ENCODE peak calls at places on chromosome 22, in four cellular contexts. G, T, U and R are unnamed samples. For H3K27me3, the result is how much of the 10 kb centered on the place peaks cover.

GRCh38 chr22:24969588-24970301 is 17.2 kb downstream of the KIAA1671 start:
- DNase-seq in U (peak), G (no peak), T (no peak), R (no peak)

GRCh38 chr22:36397081-36397766 is 9.5 kb upstream of the MYH9 start:
- DNase-seq in T (no peak), U (no peak), G (peak), R (no peak)

GRCh38 chr22:23207786-23208325 is 27.5 kb downstream of the BCR start:
- DNase-seq in T (no peak), U (no peak), G (no peak), R (no peak)

GRCh38 chr22:23392420-23393121 is 187.5 kb downstream of the IGLL1 start:
- DNase-seq in U (no peak), G (no peak), T (no peak), R (no peak)

GRCh38 chr22:17578129-17578754 is 14.9 kb downstream of the SLC25A18 start:
- DNase-seq in U (peak), T (no peak), G (no peak), R (no peak)

GRCh38 chr22:27416553-27417427 is 384.8 kb downstream of the MN1 start:
- DNase-seq in U (no peak), G (no peak), T (no peak), R (peak)

GRCh38 chr22:30340911-30341685 is 14.4 kb upstream of the TBC1D10A start:
- DNase-seq in G (no peak), T (no peak), U (no peak), R (no peak)

GRCh38 chr22:50691521-50691920 is 18.9 kb downstream of the SHANK3 start:
- DNase-seq in T (no peak), U (peak), G (peak), R (no peak)

GRCh38 chr22:36252754-36253522 is at the start of gene APOL1:
- DNase-seq in T (no peak), G (no peak), U (peak), R (no peak)

GRCh38 chr22:50245214-50246072 is 620 bp upstream of the TUBGCP6 start:
- DNase-seq in U (no peak), T (no peak), G (no peak), R (no peak)

GRCh38 chr22:35231585-35232084 is 25.7 kb upstream of the HMGXB4 start:
- DNase-seq in T (peak), U (peak), G (peak), R (peak)

GRCh38 chr22:29348956-29349355 is 33.5 kb upstream of the RASL10A start:
- DNase-seq in T (no peak), U (no peak), G (no peak), R (no peak)

GRCh38 chr22:27726726-27727449 is 74.7 kb downstream of the MN1 start:
- DNase-seq in U (peak), G (no peak), T (no peak), R (peak)

GRCh38 chr22:36374603-36375024 is 13.2 kb downstream of the MYH9 start:
- DNase-seq in T (no peak), U (no peak), G (no peak), R (no peak)

GRCh38 chr22:19212302-19212870 is 33.9 kb upstream of the SLC25A1 start:
- DNase-seq in T (no peak), G (no peak), U (no peak), R (no peak)

GRCh38 chr22:19215360-19215759 is 36.8 kb upstream of the SLC25A1 start:
- DNase-seq in T (no peak), G (no peak), U (no peak), R (no peak)

GRCh38 chr22:19216579-19216978 is 38.0 kb upstream of the SLC25A1 start:
- DNase-seq in T (no peak), G (no peak), U (no peak), R (no peak)

GRCh38 chr22:19213001-19213400 is 34.5 kb upstream of the SLC25A1 start:
- DNase-seq in T (no peak), G (no peak), U (no peak), R (no peak)

DNA sequence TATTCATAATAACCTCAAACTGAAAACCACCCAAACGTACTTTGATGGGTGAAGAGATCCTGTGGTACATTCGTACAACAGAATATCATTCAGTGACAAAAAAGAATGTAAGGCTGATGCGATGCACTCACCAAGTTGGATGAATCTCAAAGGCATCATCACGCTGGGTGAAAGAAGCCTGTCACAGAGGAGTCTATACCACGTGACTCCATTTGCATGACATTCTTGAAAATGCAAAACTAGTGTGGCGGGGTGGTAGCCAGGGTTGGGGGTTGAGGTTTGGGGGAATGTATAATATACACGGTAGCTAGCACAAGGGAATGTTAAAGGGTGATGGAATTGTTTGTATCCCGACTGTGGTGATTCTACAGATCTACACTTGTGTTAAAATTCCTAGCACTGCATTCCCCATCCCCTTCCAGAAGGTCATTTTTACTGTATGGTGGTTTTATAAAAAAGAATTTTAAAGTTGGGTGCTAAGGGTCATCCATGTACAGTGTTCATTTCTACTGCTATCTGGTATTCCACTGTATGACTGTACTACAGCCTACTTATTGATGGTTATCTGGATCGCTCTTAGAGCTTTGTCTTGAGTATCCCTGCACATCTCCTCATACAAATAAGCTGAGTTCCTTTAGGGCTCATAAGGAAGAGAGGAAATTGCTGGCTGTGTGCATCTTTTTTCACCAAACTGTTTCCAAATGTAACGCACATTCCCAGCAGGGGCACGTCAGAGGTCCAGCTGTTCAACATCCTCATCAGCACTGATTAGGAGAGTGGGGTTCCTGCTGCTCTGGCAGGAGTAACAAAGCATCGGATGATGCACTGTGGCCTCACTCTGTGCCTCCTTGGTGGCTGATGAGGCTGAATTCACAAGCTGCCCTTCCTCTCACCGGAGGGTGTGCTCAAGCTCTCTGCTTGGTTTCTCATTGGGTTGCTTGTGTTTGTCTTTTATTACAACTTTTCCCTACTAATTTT is 35.2 kb upstream of the SLC25A1 start:
- DNase-seq in T (no peak), U (no peak), G (no peak), R (peak)
- H3K27me3 ChIP-seq in T (under half), U (under half), G (under half), R (under half)

GRCh38 chr22:44587004-44587793 is 89.2 kb upstream of the RTL6 start:
- DNase-seq in G (peak), U (no peak), T (no peak), R (no peak)
- H3K27me3 ChIP-seq in G (under half), U (under half), T (under half), R (under half)

GRCh38 chr22:37401861-37402506 is 25.3 kb downstream of the ELFN2 start:
- DNase-seq in U (no peak), T (no peak), G (no peak), R (no peak)
- H3K27me3 ChIP-seq in U (under half), T (under half), G (under half), R (under half)

DNA sequence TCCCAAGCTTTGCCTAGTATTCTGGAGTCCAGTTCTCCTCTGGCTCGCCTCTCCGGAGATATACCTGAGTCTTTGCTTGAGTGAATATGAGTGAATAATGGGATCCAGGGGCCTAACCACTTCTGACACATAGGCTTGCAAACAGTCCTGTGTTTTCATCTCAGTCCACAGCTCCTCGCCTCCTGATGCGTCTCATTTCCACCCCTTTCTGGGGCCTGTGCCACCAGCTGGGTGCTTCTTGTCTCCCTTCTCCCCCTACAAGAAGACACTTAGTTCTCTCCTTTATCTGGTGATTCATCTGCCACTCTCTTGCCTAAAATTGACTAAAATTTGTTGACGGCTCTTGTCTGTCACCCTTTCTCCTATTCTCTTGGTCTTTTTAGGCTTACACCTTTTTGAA is 44.6 kb downstream of the SFI1 start:
- DNase-seq in T (no peak), U (no peak), G (no peak), R (no peak)
- H3K27me3 ChIP-seq in T (under half), U (under half), G (under half), R (under half)

DNA sequence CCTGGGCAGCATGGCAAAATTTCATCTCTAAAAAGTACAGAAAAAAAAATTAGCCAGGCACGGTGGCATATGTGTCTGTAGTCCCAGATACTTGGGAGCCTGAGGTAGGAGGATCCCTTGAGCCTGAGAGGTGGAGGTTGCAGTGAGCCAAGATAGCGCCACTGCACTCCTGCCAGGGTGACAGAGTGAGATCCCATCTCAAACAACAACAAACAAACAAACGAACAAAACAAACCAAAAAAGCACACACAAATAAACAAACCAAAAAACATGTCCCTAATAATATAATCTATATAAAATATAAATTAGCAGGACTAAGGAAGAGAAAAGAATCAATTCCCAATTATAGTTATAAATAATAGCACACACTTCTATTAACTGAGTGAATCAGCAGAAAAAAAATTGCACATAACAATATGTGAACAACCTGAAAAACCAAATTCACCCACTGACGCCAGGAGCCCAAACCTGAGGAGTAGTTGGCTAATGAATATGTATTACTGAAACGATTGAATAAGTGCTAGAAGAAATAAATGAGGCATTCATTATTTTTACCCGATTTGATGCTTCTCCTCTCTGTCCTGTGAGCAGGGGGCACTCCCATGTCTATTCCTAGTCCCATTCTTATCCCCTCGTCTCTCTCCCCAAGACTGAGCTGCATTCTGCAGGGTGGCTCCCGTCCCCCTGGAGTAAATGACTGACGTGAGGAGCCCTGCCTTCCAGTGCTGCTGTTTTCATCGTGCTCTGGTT is 108.2 kb upstream of the TOP3B start:
- DNase-seq in T (no peak), G (no peak), U (no peak), R (no peak)
- H3K27me3 ChIP-seq in T (under half), G (under half), U (under half), R (under half)

GRCh38 chr22:47807506-47807905 is 1045.1 kb downstream of the TBC1D22A start:
- DNase-seq in G (no peak), T (peak), U (no peak), R (no peak)

GRCh38 chr22:47808236-47808845 is 1045.9 kb downstream of the TBC1D22A start:
- DNase-seq in G (no peak), T (peak), U (no peak), R (no peak)

GRCh38 chr22:47804281-47804680 is 1041.8 kb downstream of the TBC1D22A start:
- DNase-seq in T (peak), G (no peak), U (no peak), R (no peak)

GRCh38 chr22:47806894-47807293 is 1044.4 kb downstream of the TBC1D22A start:
- DNase-seq in T (peak), G (no peak), U (no peak), R (no peak)

GRCh38 chr22:47805394-47805935 is 1043.0 kb downstream of the TBC1D22A start:
- DNase-seq in T (peak), U (no peak), G (no peak), R (no peak)
- H3K27me3 ChIP-seq in T (under half), U (under half), G (under half), R (under half)

DNA sequence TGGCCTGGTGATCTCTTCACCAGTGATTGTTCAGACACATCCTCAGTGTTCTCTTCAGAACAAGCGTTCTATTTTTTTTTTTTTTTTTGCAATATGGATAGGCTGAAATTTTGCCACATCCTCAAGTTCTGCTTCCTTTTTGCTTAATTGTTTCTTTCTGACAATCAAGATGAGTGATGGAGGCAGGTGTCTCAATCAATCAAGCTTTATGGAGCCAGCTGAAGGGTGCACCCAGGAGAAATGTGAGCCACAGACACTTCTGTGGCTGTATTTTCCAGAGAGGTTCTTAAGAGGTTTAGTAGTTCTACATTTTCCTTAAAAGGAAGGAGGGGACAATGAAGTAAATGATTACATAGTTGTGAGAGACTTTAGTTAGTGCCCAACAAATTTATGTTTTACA is 43.9 kb upstream of the ASPHD2 start:
- DNase-seq in T (no peak), U (no peak), G (no peak), R (no peak)
- H3K27me3 ChIP-seq in T (under half), U (under half), G (under half), R (under half)